ENCODE peak calls at places on chromosomes 16 and 17, in six cellular contexts. N is heart right ventricle; W is activated CD4-positive, CD25-positive, alpha-beta regulatory T cell; P is RWPE1; B is HS-5; T is EL. J is an unnamed sample.

GRCh38 chr17:79087428-79088143 is 13.0 kb downstream of the ENGASE start:
- DNase-seq in N (peak; percentile 77), W (peak; percentile 70), P (peak; percentile 74), B (peak; percentile 3), T (peak; percentile 57), J (peak; percentile 86)

GRCh38 chr17:16100737-16101400 is 101.2 kb downstream of the TTC19 start:
- DNase-seq in N (no peak), W (no peak), P (no peak), B (no peak), T (peak; percentile 12), J (no peak)

GRCh38 chr17:45234641-45235040 is 13.0 kb downstream of the FMNL1 start:
- DNase-seq in N (no peak), W (no peak), P (no peak), B (no peak), T (no peak), J (no peak)

GRCh38 chr16:50244504-50245416 is 21.6 kb upstream of the ADCY7 start:
- DNase-seq in N (no peak), W (no peak), P (peak; percentile 36), B (no peak), T (no peak), J (peak; percentile 64)

GRCh38 chr16:14640538-14640937 is 7.8 kb downstream of the BFAR start:
- DNase-seq in N (no peak), W (no peak), P (no peak), B (no peak), T (no peak), J (no peak)

GRCh38 chr16:28974437-28975157 is at the start of gene SPNS1:
- DNase-seq in N (peak; percentile 97), W (peak; percentile 80), P (peak; percentile 96), B (peak; percentile 83), T (peak; percentile 95), J (peak; percentile 99)

GRCh38 chr17:74231846-74232713 is 18.7 kb downstream of the TTYH2 start:
- DNase-seq in N (no peak), W (no peak), P (no peak), B (no peak), T (no peak), J (no peak)

GRCh38 chr16:4936991-4937781 is at the start of gene PPL:
- DNase-seq in N (peak; percentile 68), W (no peak), P (peak; percentile 83), B (no peak), T (no peak), J (no peak)

GRCh38 chr16:4089811-4090293 is 26.4 kb downstream of the ADCY9 start:
- DNase-seq in N (no peak), W (no peak), P (no peak), B (no peak), T (no peak), J (no peak)

GRCh38 chr16:13095061-13095460 is 193.7 kb downstream of the SHISA9 start:
- DNase-seq in N (no peak), W (no peak), P (no peak), B (no peak), T (no peak), J (no peak)

GRCh38 chr16:89200124-89200849 is at the start of gene SLC22A31:
- DNase-seq in N (no peak), W (no peak), P (no peak), B (no peak), T (no peak), J (no peak)

GRCh38 chr16:67594956-67595355 is 32.6 kb downstream of the CTCF start:
- DNase-seq in N (no peak), W (no peak), P (peak; percentile 42), B (no peak), T (peak; percentile 38), J (no peak)

GRCh38 chr17:1559743-1560581 is 2.6 kb downstream of the PITPNA start:
- DNase-seq in N (no peak), W (no peak), P (no peak), B (no peak), T (no peak), J (no peak)

GRCh38 chr16:28013878-28014277 is 49.6 kb downstream of the GSG1L start:
- DNase-seq in N (no peak), W (no peak), P (no peak), B (no peak), T (no peak), J (no peak)

GRCh38 chr17:77679589-77679988 is 278.9 kb upstream of the TNRC6C start:
- DNase-seq in N (peak; percentile 32), W (no peak), P (no peak), B (no peak), T (no peak), J (peak; percentile 76)

GRCh38 chr16:85820604-85821372 is 21.3 kb downstream of the COX4I1 start:
- DNase-seq in N (no peak), W (no peak), P (peak; percentile 18), B (no peak), T (no peak), J (no peak)

GRCh38 chr17:7854851-7855642 is at the start of gene TMEM88:
- DNase-seq in N (peak; percentile 57), W (no peak), P (no peak), B (no peak), T (no peak), J (peak; percentile 76)

GRCh38 chr16:83701494-83701893 is 106.3 kb upstream of the HSBP1 start:
- DNase-seq in N (peak; percentile 31), W (no peak), P (peak; percentile 26), B (no peak), T (peak; percentile 53), J (no peak)

GRCh38 chr16:12680531-12680930 is 123.2 kb downstream of the CPPED1 start:
- DNase-seq in N (no peak), W (no peak), P (no peak), B (no peak), T (no peak), J (no peak)

GRCh38 chr17:77285594-77286390 is 145.0 kb downstream of the SEC14L1 start:
- DNase-seq in N (peak; percentile 54), W (no peak), P (peak; percentile 82), B (peak; percentile 57), T (peak; percentile 97), J (peak; percentile 87)